ENCODE peak calls at places on chromosomes 12 and 14, in four cellular contexts. C is A549, H is IMR-90, I is HepG2. A is an unnamed sample.

GRCh38 chr12:93593833-93594232 is 21.4 kb downstream of the SOCS2 start:
- DNase-seq in I (no peak), H (no peak), C (no peak), A (no peak)

GRCh38 chr12:94427520-94428381 is 31.9 kb downstream of the CEP83 start:
- DNase-seq in I (no peak), H (peak), C (no peak), A (no peak)

GRCh38 chr14:75141967-75142366 is 15.1 kb upstream of the NEK9 start:
- DNase-seq in I (peak), C (peak), H (peak), A (no peak)

GRCh38 chr12:67068773-67069450 is 200.2 kb upstream of the CAND1 start:
- DNase-seq in C (peak), H (peak), I (peak), A (peak)

GRCh38 chr14:84237881-84238280 is 1292.1 kb upstream of the FLRT2 start:
- DNase-seq in H (peak), C (no peak), I (no peak), A (no peak)

GRCh38 chr14:96104469-96105057 is 65.4 kb downstream of the C14orf132 start:
- DNase-seq in H (peak), C (peak), I (peak), A (no peak)

GRCh38 chr12:90058721-90059120 is 350.1 kb upstream of the ATP2B1 start:
- DNase-seq in H (peak), I (no peak), C (peak), A (no peak)

GRCh38 chr14:94707494-94707893 is 62.4 kb downstream of the GSC start:
- DNase-seq in I (no peak), C (peak), H (no peak), A (no peak)

GRCh38 chr12:117033382-117034045 is 65.7 kb downstream of the TESC start:
- DNase-seq in H (no peak), I (no peak), C (no peak), A (no peak)

GRCh38 chr14:20659813-20660395 is 18.4 kb upstream of the OR6S1 start:
- DNase-seq in C (peak), H (no peak), I (no peak), A (no peak)

GRCh38 chr12:57477710-57478681 is 1.7 kb downstream of the ARHGAP9 start:
- DNase-seq in C (no peak), I (no peak), H (peak), A (peak)

GRCh38 chr12:12121022-12121421 is 50.3 kb downstream of the BCL2L14 start:
- DNase-seq in C (no peak), I (no peak), H (no peak), A (no peak)

GRCh38 chr12:80175307-80175930 is 76.1 kb downstream of the OTOGL start:
- DNase-seq in H (peak), C (peak), I (no peak), A (no peak)

GRCh38 chr14:49940805-49941421 is 48.0 kb downstream of the ARF6 start:
- DNase-seq in H (peak), I (no peak), C (peak), A (no peak)

DNA sequence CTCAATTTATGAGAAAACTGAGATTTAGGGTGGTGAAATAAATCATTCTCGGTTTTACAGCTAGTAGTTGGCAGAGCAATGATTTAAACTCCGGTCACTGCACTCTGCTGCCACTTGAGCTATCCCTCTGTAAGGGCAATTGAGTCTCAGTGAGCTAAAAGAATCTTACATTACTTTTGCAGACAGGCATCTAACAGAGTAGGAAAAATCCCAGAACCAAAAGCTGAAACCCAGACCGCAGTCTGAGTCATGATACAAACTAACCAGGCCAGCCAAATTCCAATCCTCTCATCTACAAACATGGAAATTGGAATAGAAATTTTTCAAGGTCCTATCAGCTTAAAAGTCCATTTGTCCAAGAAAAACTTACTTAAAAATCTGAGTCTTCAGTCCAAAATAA is 73.7 kb downstream of the ANKS1B start:
- DNase-seq in H (peak), C (peak), I (peak), A (no peak)
- TF ChIP-seq MAZ in H (no peak), C (no peak), I (no peak), A (no peak)

DNA sequence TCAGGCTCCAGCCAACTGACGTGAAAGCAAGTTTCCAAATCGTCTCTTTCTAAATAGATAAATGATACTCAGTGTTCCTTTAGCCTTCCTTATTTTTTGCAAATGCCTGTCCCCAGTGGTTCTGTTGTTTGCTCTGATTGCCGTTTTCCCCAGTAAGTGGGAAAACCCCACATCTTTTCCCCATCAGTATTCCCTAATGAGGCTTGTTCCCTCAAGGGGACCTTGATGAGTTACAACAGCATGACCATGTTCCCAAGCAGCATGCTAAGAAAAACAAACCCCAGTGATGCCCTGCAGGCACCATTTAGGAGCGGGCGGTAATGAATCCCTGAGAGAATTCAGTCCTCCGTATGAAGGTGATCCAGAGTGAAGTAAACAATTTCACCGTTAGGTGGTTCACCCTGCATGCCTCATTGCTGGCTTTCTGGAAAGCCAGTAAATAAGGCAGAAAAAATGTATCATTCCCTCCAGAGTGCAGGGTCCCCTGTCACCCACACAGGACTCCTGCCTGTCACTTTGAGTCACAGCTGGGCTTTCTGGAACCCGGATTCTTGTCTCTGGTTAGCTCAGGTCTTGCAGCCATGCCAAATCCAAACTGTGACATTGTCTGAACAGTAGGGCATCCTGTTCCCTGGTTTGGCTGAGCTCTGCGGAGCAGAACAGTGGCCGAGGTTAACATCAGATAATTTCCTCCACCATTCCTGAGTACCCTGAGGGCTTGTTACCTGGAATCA is 222.6 kb downstream of the RGS6 start:
- DNase-seq in I (no peak), H (no peak), C (no peak), A (no peak)
- TF ChIP-seq MAZ in I (no peak), H (no peak), C (no peak), A (no peak)

GRCh38 chr12:6069452-6070093 is 54.9 kb downstream of the VWF start:
- DNase-seq in C (no peak), I (no peak), H (peak), A (peak)
- TF ChIP-seq MAZ in C (no peak), I (no peak), H (peak), A (no peak)

GRCh38 chr14:64298773-64299172 is 4.6 kb upstream of the ESR2 start:
- DNase-seq in H (no peak), I (peak), C (peak), A (no peak)

DNA sequence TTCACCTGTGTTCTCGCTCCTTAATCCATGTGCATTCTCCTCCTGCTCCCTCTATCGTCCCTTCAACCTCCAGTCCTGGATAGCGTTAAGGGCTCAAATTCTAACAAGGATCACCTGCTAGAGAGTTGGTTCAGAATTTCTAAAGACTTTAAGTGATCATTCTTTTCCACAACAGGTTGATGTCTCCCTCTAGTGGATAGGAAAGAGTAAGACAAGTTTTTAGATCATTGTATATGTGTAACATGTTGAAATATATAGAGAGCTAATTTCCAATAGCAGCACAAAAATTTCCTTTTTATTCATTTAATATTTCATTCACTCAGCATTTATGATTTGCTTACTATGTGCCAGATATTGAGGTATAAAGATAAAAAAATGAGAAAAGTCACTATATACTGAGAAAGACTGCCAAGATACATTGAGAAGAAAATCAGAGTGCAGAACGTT is 9.3 kb upstream of the ESR2 start:
- DNase-seq in H (peak), C (peak), I (peak), A (peak)
- TF ChIP-seq MAZ in H (no peak), C (no peak), I (no peak), A (no peak)

GRCh38 chr12:103401421-103401820 is 94.3 kb downstream of the C12orf42 start:
- DNase-seq in H (no peak), I (peak), C (peak), A (no peak)
- TF ChIP-seq MAZ in H (no peak), I (no peak), C (no peak), A (no peak)

GRCh38 chr12:122866379-122866778 is 29.5 kb downstream of the VPS37B start:
- DNase-seq in I (peak), C (no peak), H (no peak), A (no peak)

GRCh38 chr12:122865268-122866231 is 30.3 kb downstream of the HIP1R start:
- DNase-seq in C (peak), H (no peak), I (peak), A (peak)

GRCh38 chr12:122867701-122868461 is 28.0 kb downstream of the VPS37B start:
- DNase-seq in I (peak), H (no peak), C (peak), A (peak)

GRCh38 chr12:122868471-122869177 is 27.3 kb downstream of the VPS37B start:
- DNase-seq in C (no peak), H (no peak), I (no peak), A (no peak)

GRCh38 chr12:122866950-122867607 is 28.8 kb downstream of the VPS37B start:
- DNase-seq in H (no peak), C (no peak), I (no peak), A (no peak)
- TF ChIP-seq MAZ in H (no peak), C (no peak), I (no peak), A (no peak)